ENCODE peak calls at places on chromosomes 1 and 21, in eight cellular contexts. C is astrocyte of the spinal cord, U is heart left ventricle, O is B cell, B is neural crest cell, S is brain microvascular endothelial cell, P is neural progenitor cell, K is colonic mucosa. M is an unnamed sample.

GRCh38 chr1:99591886-99592285 is 54.0 kb upstream of the PALMD start:
- DNase-seq in B (no peak), P (no peak), O (no peak), C (no peak), S (no peak), U (no peak), K (no peak), M (no peak)

GRCh38 chr1:153217212-153217611 is at the start of gene PRR9:
- DNase-seq in P (no peak), K (no peak), U (no peak), S (no peak), B (no peak), O (no peak), C (no peak), M (no peak)

GRCh38 chr1:222618001-222618879 is at the start of gene MIA3:
- DNase-seq in K (peak), P (peak), U (peak), O (peak), C (no peak), S (no peak), B (peak), M (peak)

GRCh38 chr1:176033879-176034278 is 173.2 kb downstream of the COP1 start:
- DNase-seq in C (peak), U (no peak), O (no peak), P (no peak), B (no peak), S (no peak), K (no peak), M (no peak)

GRCh38 chr1:20380616-20381035 is 90.0 kb downstream of the VWA5B1 start:
- DNase-seq in B (no peak), S (peak), U (no peak), P (no peak), O (no peak), C (peak), K (no peak), M (no peak)

GRCh38 chr1:32111789-32112188 is 3.9 kb downstream of the KPNA6 start:
- DNase-seq in C (peak), O (no peak), S (no peak), U (no peak), P (no peak), K (no peak), B (no peak), M (no peak)

GRCh38 chr1:92711473-92712165 is 73.3 kb downstream of the EVI5 start:
- DNase-seq in C (no peak), U (no peak), K (no peak), S (no peak), P (no peak), B (no peak), O (no peak), M (no peak)

GRCh38 chr1:152951711-152952110 is 4.7 kb downstream of the SPRR5 start:
- DNase-seq in K (no peak), O (no peak), S (no peak), B (no peak), U (no peak), P (no peak), C (no peak), M (no peak)

GRCh38 chr1:240149488-240150094 is 57.9 kb downstream of the FMN2 start:
- DNase-seq in B (peak), S (peak), U (no peak), O (no peak), C (peak), K (peak), P (peak), M (no peak)

GRCh38 chr21:45932922-45933502 is 48.6 kb upstream of the COL6A1 start:
- DNase-seq in S (no peak), P (no peak), K (no peak), O (no peak), B (no peak), C (no peak), U (peak), M (peak)

GRCh38 chr1:9239622-9240401 is 5.2 kb downstream of the H6PD start:
- DNase-seq in S (peak), K (peak), C (peak), P (peak), O (peak), U (peak), B (no peak), M (no peak)

DNA sequence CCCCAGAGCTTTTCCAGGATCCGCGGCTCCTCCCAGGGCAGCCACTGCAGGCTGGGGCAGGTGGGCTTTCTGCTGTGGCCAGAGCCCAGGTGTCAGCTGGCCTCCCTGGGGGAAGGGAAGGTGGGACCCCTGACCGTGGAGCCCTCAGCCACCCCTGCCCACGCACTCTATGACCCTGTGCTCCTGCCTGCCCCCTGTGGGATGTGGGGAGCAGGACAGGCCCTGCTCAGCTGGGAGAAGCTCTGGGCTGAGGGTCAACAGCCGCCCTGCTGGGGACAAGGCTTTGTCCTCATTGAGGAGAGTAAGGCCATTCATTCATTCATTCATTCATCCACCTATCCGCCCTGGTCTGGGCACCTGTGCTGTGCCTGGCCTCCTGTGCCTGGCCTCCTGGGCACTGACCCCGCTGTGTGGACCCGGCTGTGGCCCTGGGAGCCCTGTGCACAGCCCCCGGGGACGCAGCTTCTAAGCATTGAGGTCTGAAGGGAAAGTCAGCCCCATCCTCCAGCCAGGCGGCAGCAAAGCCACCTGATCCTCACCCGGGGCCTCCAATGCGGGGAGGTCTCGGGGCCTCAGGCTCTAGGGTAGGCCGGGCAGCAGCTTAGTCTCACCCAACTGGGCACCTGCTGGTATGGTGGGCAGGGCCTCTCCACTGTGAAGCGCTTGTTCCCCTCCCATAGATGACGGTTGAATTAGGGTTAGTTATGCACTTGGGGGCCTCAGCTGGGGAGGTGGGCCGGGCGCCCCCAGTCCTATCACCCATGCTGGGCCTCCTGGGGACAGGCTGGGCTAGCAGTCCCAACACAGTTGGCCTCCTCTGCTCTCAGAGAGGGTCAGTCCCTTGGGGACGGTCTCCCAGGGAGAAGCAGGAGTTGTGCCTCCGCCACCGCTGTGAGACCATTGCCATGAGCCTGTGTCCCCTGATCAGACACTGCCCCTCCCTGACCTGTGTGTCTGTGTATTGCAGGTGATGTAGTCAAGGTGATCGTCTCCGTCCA is 6.0 kb downstream of the TNFRSF14 start:
- DNase-seq in O (peak), C (no peak), S (no peak), P (peak), B (no peak), U (no peak), K (no peak), M (peak)
- TF ChIP-seq CTCF in O (peak), C (no peak), S (peak), P (peak), B (peak), U (peak), K (peak), M (peak)

DNA sequence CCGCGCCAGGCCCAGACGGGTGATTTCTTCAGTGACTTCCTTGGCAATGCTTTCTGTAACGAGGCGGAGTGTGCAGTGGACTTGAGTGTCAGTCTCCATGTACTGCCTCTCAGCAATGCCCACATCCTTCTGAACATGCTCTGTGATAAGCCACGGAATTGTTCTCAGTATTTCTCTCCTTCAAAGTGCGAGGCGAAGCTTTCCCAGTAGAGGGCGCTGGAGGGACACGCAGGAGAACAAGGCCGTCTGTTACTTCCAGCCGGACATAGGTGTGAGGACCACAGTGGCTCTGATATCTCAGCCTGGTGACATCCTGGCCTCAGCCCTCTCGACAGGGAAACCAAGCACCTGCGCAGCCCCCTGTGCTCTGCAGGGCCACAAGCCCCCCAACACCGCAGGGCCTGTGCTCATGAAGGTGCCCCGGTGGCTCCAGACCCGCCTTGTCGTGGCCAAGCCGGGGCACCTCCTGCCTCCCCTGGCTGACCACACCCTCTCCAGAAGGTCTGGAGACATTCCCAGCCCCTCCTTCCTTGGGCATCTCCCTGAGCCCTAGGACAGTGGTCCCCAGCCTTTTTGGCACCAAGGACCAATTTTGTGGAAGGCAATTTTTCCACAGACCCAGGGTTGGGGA is 46.1 kb upstream of the BACE2 start:
- DNase-seq in C (peak), O (peak), P (peak), K (peak), U (peak), S (peak), B (peak), M (peak)
- TF ChIP-seq CTCF in C (peak), O (peak), P (peak), K (peak), U (peak), S (peak), B (peak), M (peak)

DNA sequence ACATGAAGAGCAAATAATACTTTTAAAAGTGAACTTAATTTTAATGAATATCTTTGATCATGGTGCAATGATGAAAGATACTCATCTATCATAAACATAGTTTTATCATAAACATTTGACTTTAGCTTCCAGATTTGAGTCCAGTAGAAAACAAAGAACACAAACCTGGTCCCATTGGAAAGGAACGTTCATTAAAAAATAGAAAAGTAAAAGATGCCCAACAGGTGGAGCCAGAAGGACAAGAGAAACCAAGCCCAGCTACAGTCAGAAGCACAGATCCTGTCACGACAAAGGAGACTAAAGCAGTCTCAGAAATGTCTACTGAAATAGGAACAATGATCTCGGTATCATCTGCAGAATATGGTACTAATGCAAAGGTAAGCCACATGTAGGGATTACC is 55.6 kb upstream of the MYOCOS start:
- DNase-seq in P (no peak), K (no peak), S (no peak), C (no peak), B (no peak), U (no peak), O (no peak), M (no peak)
- TF ChIP-seq CTCF in P (peak), K (no peak), S (no peak), C (peak), B (no peak), U (no peak), O (no peak), M (peak)

GRCh38 chr1:51061231-51061943 is 40.6 kb upstream of the C1orf185 start:
- DNase-seq in P (no peak), U (no peak), O (no peak), K (no peak), S (peak), C (peak), B (no peak), M (no peak)

GRCh38 chr1:51063121-51063520 is 38.9 kb upstream of the C1orf185 start:
- DNase-seq in S (peak), U (no peak), K (no peak), O (no peak), B (no peak), P (no peak), C (peak), M (no peak)

GRCh38 chr1:51058863-51059262 is 43.2 kb upstream of the C1orf185 start:
- DNase-seq in B (no peak), C (no peak), P (peak), U (no peak), K (no peak), S (peak), O (no peak), M (no peak)
- TF ChIP-seq CTCF in B (peak), C (peak), P (peak), U (no peak), K (peak), S (peak), O (peak), M (peak)

GRCh38 chr1:84621553-84621952 is 47.3 kb upstream of the CTBS start:
- DNase-seq in U (no peak), K (no peak), O (peak), B (no peak), S (no peak), P (no peak), C (no peak), M (no peak)

GRCh38 chr1:84617349-84617748 is 43.1 kb upstream of the CTBS start:
- DNase-seq in C (no peak), B (no peak), S (no peak), P (no peak), U (no peak), O (no peak), K (no peak), M (no peak)

GRCh38 chr1:84624876-84625275 is 50.6 kb upstream of the CTBS start:
- DNase-seq in P (no peak), O (no peak), U (no peak), S (no peak), K (no peak), B (no peak), C (no peak), M (no peak)

GRCh38 chr1:84619383-84620093 is 45.3 kb upstream of the CTBS start:
- DNase-seq in B (no peak), U (no peak), O (no peak), S (peak), C (peak), P (no peak), K (no peak), M (no peak)

GRCh38 chr1:84620720-84621313 is 46.6 kb upstream of the CTBS start:
- DNase-seq in K (peak), O (peak), C (peak), B (peak), P (peak), U (peak), S (peak), M (peak)
- TF ChIP-seq CTCF in K (peak), O (peak), C (peak), B (peak), P (peak), U (peak), S (peak), M (peak)

GRCh38 chr1:226362891-226363447 is 44.9 kb downstream of the PARP1 start:
- DNase-seq in P (no peak), U (no peak), O (no peak), K (no peak), C (no peak), B (no peak), S (no peak), M (no peak)

GRCh38 chr1:226365166-226365565 is 42.7 kb downstream of the PARP1 start:
- DNase-seq in C (no peak), K (no peak), U (no peak), P (no peak), S (no peak), O (no peak), B (no peak), M (no peak)

GRCh38 chr1:226362346-226362745 is 45.5 kb downstream of the PARP1 start:
- DNase-seq in S (no peak), K (no peak), C (no peak), U (no peak), B (no peak), O (no peak), P (no peak), M (no peak)

GRCh38 chr1:226365831-226366231 is 42.1 kb downstream of the PARP1 start:
- DNase-seq in S (peak), U (no peak), C (peak), P (no peak), K (no peak), O (no peak), B (no peak), M (no peak)

DNA sequence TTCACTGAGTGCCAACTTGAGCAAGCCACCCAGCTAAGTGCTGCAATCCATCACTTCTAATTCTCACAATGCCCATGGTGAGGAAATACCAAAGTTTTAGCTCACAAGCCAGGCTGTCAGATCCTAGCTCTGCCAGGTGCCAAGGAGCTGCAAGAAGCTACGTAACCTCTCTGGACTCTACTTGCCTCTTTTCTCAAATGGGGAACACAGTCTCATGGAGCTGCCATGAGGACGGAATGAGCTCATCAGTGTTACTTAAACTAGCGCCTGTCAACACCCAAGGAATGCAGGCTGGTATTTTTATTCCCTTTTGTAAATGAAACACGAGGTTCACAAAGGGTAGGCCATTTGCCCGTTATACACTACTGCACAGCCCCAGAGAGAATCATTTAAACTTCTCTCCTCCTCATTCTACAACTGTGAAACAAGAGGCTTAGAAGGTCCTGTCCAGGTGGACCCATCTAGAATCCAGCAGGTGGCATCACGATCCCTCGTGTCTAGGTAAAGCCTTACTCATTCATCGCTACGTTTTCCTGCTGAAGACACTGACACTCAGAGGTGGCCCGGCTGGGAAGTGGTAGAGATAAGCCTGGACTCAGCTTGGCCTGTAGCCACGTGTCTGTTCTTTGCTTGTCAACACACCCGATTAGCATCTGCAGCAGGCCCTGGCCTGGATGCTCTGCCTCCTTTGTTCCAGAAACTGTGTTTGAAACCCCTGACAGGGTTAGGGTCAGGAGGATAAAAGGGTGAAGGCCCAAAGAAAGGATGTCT is 43.6 kb downstream of the PARP1 start:
- DNase-seq in S (no peak), U (peak), B (no peak), O (no peak), P (no peak), K (no peak), C (no peak), M (no peak)
- TF ChIP-seq CTCF in S (no peak), U (peak), B (no peak), O (no peak), P (no peak), K (no peak), C (no peak), M (no peak)

GRCh38 chr21:42496120-42496838 is at the start of gene RSPH1:
- DNase-seq in K (peak), S (peak), C (peak), U (peak), O (peak), B (peak), P (peak), M (peak)
- TF ChIP-seq CTCF in K (no peak), S (no peak), C (no peak), U (no peak), O (no peak), B (peak), P (no peak), M (no peak)